ENCODE peak calls at places on chromosomes 13 and 19, in nine cellular contexts. G is activated naive CD8-positive, alpha-beta T cell treated with anti-CD3 and anti-CD28 coated beads, Interleukin-2, amount 50 U/mL, for 24 hours; W is endodermal cell; B is cerebellar nuclear complex; L is transverse colon; H is psoas muscle; O is activated naive CD4-positive, alpha-beta T cell treated with anti-CD3 and anti-CD28 coated beads, Interleukin-2, amount 50 U/mL, for 72 hours; N is MM.1S; A is dorsolateral prefrontal cortex. Y is an unnamed sample.

GRCh38 chr13:29498426-29499040 is 97.0 kb downstream of the SLC7A1 start:
- DNase-seq in O (no peak), A (no peak), L (no peak), B (no peak), G (no peak), W (no peak), N (no peak), H (no peak), Y (no peak)

GRCh38 chr19:16957151-16957662 is 68.4 kb downstream of the F2RL3 start:
- DNase-seq in W (peak), H (no peak), G (no peak), A (no peak), L (no peak), N (no peak), O (no peak), B (no peak), Y (no peak)

GRCh38 chr19:42412661-42413076 is 14.5 kb downstream of the LIPE start:
- DNase-seq in H (no peak), N (no peak), O (no peak), B (no peak), W (no peak), G (no peak), L (no peak), A (peak), Y (no peak)

GRCh38 chr19:23410155-23410554 is 14.9 kb upstream of the ZNF91 start:
- DNase-seq in H (no peak), W (no peak), N (no peak), B (no peak), A (no peak), O (no peak), L (peak), G (no peak), Y (no peak)

GRCh38 chr13:81757348-81757950 is 1416.5 kb upstream of the SPRY2 start:
- DNase-seq in L (no peak), O (no peak), N (no peak), H (no peak), B (no peak), W (no peak), A (no peak), G (no peak), Y (peak)

GRCh38 chr13:79522583-79522982 is 41.6 kb downstream of the NDFIP2 start:
- DNase-seq in G (peak), B (no peak), L (no peak), W (no peak), A (no peak), H (no peak), O (no peak), N (peak), Y (no peak)

GRCh38 chr19:29798783-29799182 is 13.0 kb upstream of the CCNE1 start:
- DNase-seq in H (no peak), B (no peak), N (no peak), A (no peak), W (no peak), O (no peak), L (no peak), G (no peak), Y (no peak)

GRCh38 chr19:1066748-1067340 is at the start of gene ARHGAP45:
- DNase-seq in G (peak), N (peak), W (peak), H (peak), B (no peak), L (peak), A (no peak), O (peak), Y (no peak)

GRCh38 chr13:76503756-76504155 is 382.4 kb downstream of the KCTD12 start:
- DNase-seq in A (no peak), H (no peak), B (no peak), O (no peak), W (no peak), L (no peak), N (no peak), G (no peak), Y (no peak)

GRCh38 chr13:76868451-76868850 is 17.8 kb downstream of the KCTD12 start:
- DNase-seq in B (no peak), A (no peak), G (no peak), H (no peak), L (no peak), W (no peak), N (no peak), O (no peak), Y (no peak)

GRCh38 chr13:28251462-28251861 is 113.1 kb downstream of the PAN3 start:
- DNase-seq in H (no peak), L (no peak), B (no peak), O (no peak), N (peak), W (no peak), G (no peak), A (no peak), Y (no peak)

GRCh38 chr13:100203696-100204367 is 114.9 kb downstream of the PCCA start:
- DNase-seq in W (no peak), H (no peak), L (no peak), G (no peak), B (no peak), A (no peak), O (no peak), N (peak), Y (no peak)

GRCh38 chr13:73090116-73090811 is 31.5 kb downstream of the KLF5 start:
- DNase-seq in W (peak), A (no peak), O (no peak), N (peak), G (no peak), L (peak), B (no peak), H (no peak), Y (peak)

GRCh38 chr19:3132971-3133792 is 2.7 kb upstream of the GNA15 start:
- DNase-seq in H (no peak), L (peak), A (peak), B (no peak), W (peak), O (peak), G (peak), N (no peak), Y (peak)

GRCh38 chr19:45798995-45799517 is 6.4 kb upstream of the DMWD start:
- DNase-seq in L (peak), N (peak), A (peak), W (peak), G (peak), B (no peak), H (peak), O (no peak), Y (peak)

GRCh38 chr19:33720691-33721682 is 75.7 kb upstream of the KCTD15 start:
- DNase-seq in O (no peak), A (no peak), W (peak), B (no peak), N (no peak), L (no peak), G (no peak), H (no peak), Y (no peak)

GRCh38 chr13:43985437-43986051 is 105.8 kb downstream of the LACC1 start:
- DNase-seq in L (no peak), H (no peak), O (no peak), A (no peak), G (no peak), W (no peak), B (no peak), N (no peak), Y (no peak)

GRCh38 chr13:98478134-98479129 is 98.5 kb downstream of the STK24 start:
- DNase-seq in A (no peak), H (no peak), N (no peak), B (no peak), G (peak), L (no peak), W (peak), O (peak), Y (no peak)

GRCh38 chr13:76992548-76993001 is 694 bp downstream of the CLN5 start:
- DNase-seq in H (no peak), L (peak), B (no peak), W (peak), N (peak), O (peak), G (peak), A (peak), Y (peak)

GRCh38 chr13:19634129-19634740 is 776 bp downstream of the MPHOSPH8 start:
- DNase-seq in N (peak), A (peak), H (no peak), G (no peak), O (no peak), L (peak), W (peak), B (no peak), Y (peak)

GRCh38 chr13:20984879-20985278 is 76.5 kb downstream of the LATS2 start:
- DNase-seq in L (no peak), B (no peak), W (no peak), A (no peak), N (no peak), G (no peak), O (no peak), H (no peak), Y (no peak)

GRCh38 chr13:110853235-110853721 is 61.6 kb downstream of the ANKRD10 start:
- DNase-seq in W (peak), G (no peak), H (no peak), L (no peak), N (no peak), B (no peak), O (no peak), A (no peak), Y (no peak)

GRCh38 chr19:44972802-44973201 is 17.6 kb downstream of the CLPTM1 start:
- DNase-seq in H (no peak), A (no peak), L (no peak), B (no peak), N (no peak), G (no peak), O (no peak), W (no peak), Y (no peak)

GRCh38 chr13:113170503-113170902 is 12.1 kb downstream of the PROZ start:
- DNase-seq in B (no peak), G (no peak), O (no peak), A (no peak), W (peak), L (no peak), H (no peak), N (no peak), Y (no peak)

GRCh38 chr13:98923641-98924397 is 54.0 kb downstream of the DOCK9 start:
- DNase-seq in N (no peak), G (no peak), B (no peak), L (no peak), O (no peak), H (no peak), W (no peak), A (no peak), Y (no peak)

GRCh38 chr19:45568732-45569131 is 15.9 kb downstream of the OPA3 start:
- DNase-seq in H (no peak), O (no peak), B (no peak), L (no peak), A (no peak), G (no peak), N (no peak), W (no peak), Y (peak)

GRCh38 chr19:40605201-40605971 is 4.2 kb downstream of the LTBP4 start:
- DNase-seq in N (peak), B (no peak), L (peak), H (peak), W (peak), G (peak), O (peak), A (peak), Y (peak)

GRCh38 chr19:13506550-13506878 is 235 bp upstream of the CACNA1A start:
- DNase-seq in G (no peak), N (no peak), O (no peak), W (no peak), H (no peak), A (peak), L (no peak), B (no peak), Y (no peak)

GRCh38 chr19:48481191-48481500 is 12.0 kb downstream of the CYTH2 start:
- DNase-seq in O (no peak), H (no peak), A (no peak), W (peak), B (no peak), G (no peak), L (no peak), N (no peak), Y (no peak)

GRCh38 chr13:73141292-73141771 is 82.5 kb downstream of the KLF5 start:
- DNase-seq in N (no peak), O (no peak), A (no peak), H (no peak), B (no peak), L (no peak), G (no peak), W (no peak), Y (no peak)

GRCh38 chr13:31927219-31927653 is 104.3 kb upstream of the FRY start:
- DNase-seq in A (no peak), G (no peak), H (no peak), L (no peak), O (no peak), B (no peak), N (no peak), W (peak), Y (peak)

Y was measured in mucosa of gallbladder.